ENCODE peak calls at places on chromosomes 12 and 14, in nine cellular contexts. One of them, this sample, is unnamed. For H3K4me1 and H3K36me3, the result is how much of the 10 kb centered on the place peaks cover.

GRCh38 chr14:69612014-69612758 is 790 bp downstream of the SUSD6 start:
- DNase-seq in aorta: peak
- DNase-seq in heart right ventricle: no peak
- DNase-seq in mesendoderm: peak
- DNase-seq in small intestine: peak
- DNase-seq in A673: peak
- DNase-seq in astrocyte: no peak
- DNase-seq in effector memory CD4-positive, alpha-beta T cell: peak
- DNase-seq in GM23248: peak
- DNase-seq in this sample: no peak

GRCh38 chr14:58731465-58732330 is 93.9 kb downstream of the DACT1 start:
- DNase-seq in GM23248: peak
- DNase-seq in aorta: no peak
- DNase-seq in mesendoderm: no peak
- DNase-seq in heart right ventricle: no peak
- DNase-seq in astrocyte: peak
- DNase-seq in A673: peak
- DNase-seq in effector memory CD4-positive, alpha-beta T cell: no peak
- DNase-seq in small intestine: no peak
- DNase-seq in this sample: peak

GRCh38 chr12:127516467-127516866 is 750.5 kb upstream of the TMEM132C start:
- DNase-seq in aorta: no peak
- DNase-seq in small intestine: no peak
- DNase-seq in heart right ventricle: no peak
- DNase-seq in effector memory CD4-positive, alpha-beta T cell: no peak
- DNase-seq in astrocyte: peak
- DNase-seq in GM23248: peak
- DNase-seq in A673: no peak
- DNase-seq in mesendoderm: no peak
- DNase-seq in this sample: no peak

GRCh38 chr12:45989277-45989856 is 1.0 kb downstream of the SCAF11 start:
- DNase-seq in astrocyte: peak
- DNase-seq in small intestine: peak
- DNase-seq in effector memory CD4-positive, alpha-beta T cell: no peak
- DNase-seq in GM23248: peak
- DNase-seq in heart right ventricle: no peak
- DNase-seq in A673: no peak
- DNase-seq in mesendoderm: no peak
- DNase-seq in aorta: no peak
- DNase-seq in this sample: no peak

GRCh38 chr12:41645624-41646023 is 457.5 kb downstream of the PDZRN4 start:
- DNase-seq in mesendoderm: no peak
- DNase-seq in small intestine: no peak
- DNase-seq in aorta: no peak
- DNase-seq in A673: no peak
- DNase-seq in GM23248: no peak
- DNase-seq in astrocyte: no peak
- DNase-seq in effector memory CD4-positive, alpha-beta T cell: no peak
- DNase-seq in heart right ventricle: no peak
- DNase-seq in this sample: no peak

GRCh38 chr12:116406529-116406928 is 129.0 kb upstream of the MED13L start:
- DNase-seq in small intestine: peak
- DNase-seq in GM23248: peak
- DNase-seq in heart right ventricle: peak
- DNase-seq in aorta: peak
- DNase-seq in mesendoderm: peak
- DNase-seq in astrocyte: no peak
- DNase-seq in A673: peak
- DNase-seq in effector memory CD4-positive, alpha-beta T cell: no peak
- DNase-seq in this sample: peak

GRCh38 chr14:71651228-71651627 is 281.0 kb upstream of the RGS6 start:
- DNase-seq in A673: peak
- DNase-seq in effector memory CD4-positive, alpha-beta T cell: no peak
- DNase-seq in mesendoderm: no peak
- DNase-seq in small intestine: no peak
- DNase-seq in astrocyte: peak
- DNase-seq in GM23248: peak
- DNase-seq in heart right ventricle: peak
- DNase-seq in aorta: no peak
- DNase-seq in this sample: no peak

GRCh38 chr14:50311337-50311973 is 574 bp downstream of the L2HGDH start:
- DNase-seq in GM23248: no peak
- DNase-seq in A673: peak
- DNase-seq in astrocyte: no peak
- DNase-seq in aorta: no peak
- DNase-seq in heart right ventricle: no peak
- DNase-seq in mesendoderm: peak
- DNase-seq in small intestine: no peak
- DNase-seq in effector memory CD4-positive, alpha-beta T cell: no peak
- DNase-seq in this sample: peak

GRCh38 chr12:7144414-7145120 is 14.4 kb downstream of the CLSTN3 start:
- DNase-seq in mesendoderm: peak
- DNase-seq in effector memory CD4-positive, alpha-beta T cell: no peak
- DNase-seq in small intestine: peak
- DNase-seq in A673: peak
- DNase-seq in GM23248: peak
- DNase-seq in astrocyte: peak
- DNase-seq in heart right ventricle: no peak
- DNase-seq in aorta: no peak
- DNase-seq in this sample: no peak

GRCh38 chr14:91352696-91353692 is 64.6 kb downstream of the CCDC88C start:
- DNase-seq in GM23248: no peak
- DNase-seq in A673: no peak
- DNase-seq in effector memory CD4-positive, alpha-beta T cell: no peak
- DNase-seq in small intestine: no peak
- DNase-seq in mesendoderm: no peak
- DNase-seq in astrocyte: no peak
- DNase-seq in heart right ventricle: no peak
- DNase-seq in aorta: no peak
- DNase-seq in this sample: no peak

GRCh38 chr12:119592232-119592631 is 1.3 kb upstream of the TMEM233 start:
- DNase-seq in mesendoderm: no peak
- DNase-seq in effector memory CD4-positive, alpha-beta T cell: no peak
- DNase-seq in GM23248: peak
- DNase-seq in heart right ventricle: no peak
- DNase-seq in small intestine: no peak
- DNase-seq in A673: no peak
- DNase-seq in astrocyte: peak
- DNase-seq in aorta: no peak
- DNase-seq in this sample: no peak

GRCh38 chr12:108689314-108690190 is 41.8 kb downstream of the CORO1C start:
- DNase-seq in GM23248: peak
- DNase-seq in mesendoderm: peak
- DNase-seq in aorta: no peak
- DNase-seq in small intestine: no peak
- DNase-seq in astrocyte: peak
- DNase-seq in heart right ventricle: peak
- DNase-seq in effector memory CD4-positive, alpha-beta T cell: peak
- DNase-seq in A673: peak
- DNase-seq in this sample: peak

GRCh38 chr12:108691154-108691994 is 39.9 kb downstream of the CORO1C start:
- DNase-seq in GM23248: peak
- DNase-seq in astrocyte: peak
- DNase-seq in effector memory CD4-positive, alpha-beta T cell: peak
- DNase-seq in small intestine: peak
- DNase-seq in heart right ventricle: peak
- DNase-seq in mesendoderm: peak
- DNase-seq in aorta: peak
- DNase-seq in A673: peak
- DNase-seq in this sample: peak

GRCh38 chr12:108690799-108691153 is 40.5 kb downstream of the CORO1C start:
- DNase-seq in A673: no peak
- DNase-seq in mesendoderm: no peak
- DNase-seq in GM23248: no peak
- DNase-seq in heart right ventricle: no peak
- DNase-seq in astrocyte: no peak
- DNase-seq in effector memory CD4-positive, alpha-beta T cell: no peak
- DNase-seq in aorta: no peak
- DNase-seq in small intestine: no peak
- DNase-seq in this sample: no peak

GRCh38 chr12:108691995-108692808 is 39.1 kb downstream of the CORO1C start:
- DNase-seq in A673: peak
- DNase-seq in aorta: peak
- DNase-seq in GM23248: peak
- DNase-seq in astrocyte: peak
- DNase-seq in heart right ventricle: peak
- DNase-seq in effector memory CD4-positive, alpha-beta T cell: no peak
- DNase-seq in mesendoderm: peak
- DNase-seq in small intestine: no peak
- DNase-seq in this sample: peak

GRCh38 chr12:108690191-108690518 is 41.2 kb downstream of the CORO1C start:
- DNase-seq in A673: no peak
- DNase-seq in GM23248: no peak
- DNase-seq in aorta: no peak
- DNase-seq in effector memory CD4-positive, alpha-beta T cell: no peak
- DNase-seq in small intestine: no peak
- DNase-seq in heart right ventricle: no peak
- DNase-seq in astrocyte: no peak
- DNase-seq in mesendoderm: no peak
- DNase-seq in this sample: no peak
- H3K4me1 ChIP-seq in A673: half or more
- H3K4me1 ChIP-seq in GM23248: half or more
- H3K4me1 ChIP-seq in aorta: under half
- H3K4me1 ChIP-seq in effector memory CD4-positive, alpha-beta T cell: under half
- H3K4me1 ChIP-seq in small intestine: under half
- H3K4me1 ChIP-seq in heart right ventricle: half or more
- H3K4me1 ChIP-seq in astrocyte: half or more
- H3K4me1 ChIP-seq in mesendoderm: under half
- H3K4me1 ChIP-seq in this sample: under half

DNA sequence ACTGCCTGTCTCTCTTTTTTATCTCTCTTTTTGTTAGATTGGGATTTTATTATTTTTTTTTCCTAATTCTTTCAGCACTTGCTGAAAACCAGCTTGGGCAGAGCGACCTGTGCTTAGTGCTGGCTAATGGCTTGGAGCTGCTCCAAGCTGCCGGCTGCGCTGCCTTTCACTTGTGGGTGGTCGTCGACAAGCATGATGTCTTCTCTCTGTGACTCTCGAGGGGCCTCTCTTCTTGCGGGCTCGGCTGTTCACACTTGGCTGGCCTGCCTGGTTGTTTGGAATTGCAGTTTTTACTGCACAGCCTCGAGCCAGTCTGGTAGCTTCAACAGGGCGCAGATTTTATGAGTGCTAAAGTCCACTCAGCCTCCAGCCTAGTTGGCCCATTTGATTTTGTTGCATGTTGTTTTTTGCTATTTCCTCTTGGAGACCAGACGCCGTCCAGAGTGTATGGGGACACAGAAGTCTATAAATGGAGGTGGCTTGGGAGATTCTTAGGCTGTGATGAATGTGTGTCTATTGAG is 18.6 kb downstream of the TPCN1 start:
- DNase-seq in aorta: peak
- DNase-seq in astrocyte: no peak
- DNase-seq in A673: no peak
- DNase-seq in GM23248: no peak
- DNase-seq in heart right ventricle: no peak
- DNase-seq in small intestine: peak
- DNase-seq in effector memory CD4-positive, alpha-beta T cell: no peak
- DNase-seq in mesendoderm: no peak
- DNase-seq in this sample: peak
- H3K4me3 ChIP-seq in aorta: no peak
- H3K4me3 ChIP-seq in astrocyte: no peak
- H3K4me3 ChIP-seq in A673: no peak
- H3K4me3 ChIP-seq in GM23248: no peak
- H3K4me3 ChIP-seq in heart right ventricle: no peak
- H3K4me3 ChIP-seq in small intestine: no peak
- H3K4me3 ChIP-seq in effector memory CD4-positive, alpha-beta T cell: no peak
- H3K4me3 ChIP-seq in mesendoderm: no peak
- H3K4me3 ChIP-seq in this sample: no peak

DNA sequence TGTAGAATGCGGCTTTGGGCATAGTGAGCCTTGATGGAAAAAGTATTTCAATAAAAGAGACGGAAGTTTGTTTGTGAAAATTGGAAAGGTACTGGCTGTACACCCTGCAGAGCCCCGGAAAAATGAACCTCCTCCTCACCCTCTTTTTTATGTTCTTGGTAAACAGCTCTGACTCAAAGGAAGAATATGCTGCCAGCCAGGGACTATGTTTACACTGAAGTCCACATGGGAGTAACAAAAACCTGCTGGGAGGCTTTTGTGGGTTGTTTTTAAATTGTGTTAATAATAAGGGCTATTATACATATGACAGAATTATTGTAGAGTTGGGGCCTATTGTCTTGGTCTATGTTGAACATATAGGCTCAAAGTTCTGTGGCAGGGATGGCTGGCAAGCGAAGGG is 70.7 kb downstream of the TTC8 start:
- DNase-seq in A673: no peak
- DNase-seq in aorta: no peak
- DNase-seq in mesendoderm: no peak
- DNase-seq in heart right ventricle: no peak
- DNase-seq in small intestine: no peak
- DNase-seq in astrocyte: peak
- DNase-seq in GM23248: peak
- DNase-seq in effector memory CD4-positive, alpha-beta T cell: no peak
- DNase-seq in this sample: no peak
- H3K36me3 ChIP-seq in A673: under half
- H3K36me3 ChIP-seq in aorta: under half
- H3K36me3 ChIP-seq in mesendoderm: under half
- H3K36me3 ChIP-seq in heart right ventricle: under half
- H3K36me3 ChIP-seq in small intestine: under half
- H3K36me3 ChIP-seq in astrocyte: under half
- H3K36me3 ChIP-seq in GM23248: under half
- H3K36me3 ChIP-seq in effector memory CD4-positive, alpha-beta T cell: under half
- H3K36me3 ChIP-seq in this sample: under half

GRCh38 chr12:2266666-2267623 is 214.2 kb downstream of the CACNA1C start:
- DNase-seq in astrocyte: no peak
- DNase-seq in small intestine: peak
- DNase-seq in aorta: no peak
- DNase-seq in A673: no peak
- DNase-seq in heart right ventricle: no peak
- DNase-seq in GM23248: no peak
- DNase-seq in mesendoderm: no peak
- DNase-seq in effector memory CD4-positive, alpha-beta T cell: no peak
- DNase-seq in this sample: no peak

GRCh38 chr12:2265461-2266167 is 212.8 kb downstream of the CACNA1C start:
- DNase-seq in small intestine: no peak
- DNase-seq in effector memory CD4-positive, alpha-beta T cell: no peak
- DNase-seq in heart right ventricle: no peak
- DNase-seq in A673: no peak
- DNase-seq in aorta: no peak
- DNase-seq in astrocyte: peak
- DNase-seq in mesendoderm: no peak
- DNase-seq in GM23248: peak
- DNase-seq in this sample: no peak

GRCh38 chr12:2270846-2271245 is 218.1 kb downstream of the CACNA1C start:
- DNase-seq in effector memory CD4-positive, alpha-beta T cell: no peak
- DNase-seq in heart right ventricle: no peak
- DNase-seq in mesendoderm: no peak
- DNase-seq in small intestine: no peak
- DNase-seq in A673: no peak
- DNase-seq in astrocyte: no peak
- DNase-seq in aorta: no peak
- DNase-seq in GM23248: no peak
- DNase-seq in this sample: no peak

GRCh38 chr12:2268478-2269286 is 215.9 kb downstream of the CACNA1C start:
- DNase-seq in GM23248: peak
- DNase-seq in effector memory CD4-positive, alpha-beta T cell: no peak
- DNase-seq in heart right ventricle: no peak
- DNase-seq in small intestine: no peak
- DNase-seq in A673: no peak
- DNase-seq in mesendoderm: peak
- DNase-seq in aorta: peak
- DNase-seq in astrocyte: peak
- DNase-seq in this sample: no peak

GRCh38 chr12:2267624-2268477 is 215.1 kb downstream of the CACNA1C start:
- DNase-seq in aorta: peak
- DNase-seq in heart right ventricle: no peak
- DNase-seq in small intestine: no peak
- DNase-seq in effector memory CD4-positive, alpha-beta T cell: no peak
- DNase-seq in astrocyte: peak
- DNase-seq in mesendoderm: peak
- DNase-seq in GM23248: peak
- DNase-seq in A673: no peak
- DNase-seq in this sample: no peak
- H3K4me1 ChIP-seq in aorta: under half
- H3K4me1 ChIP-seq in heart right ventricle: half or more
- H3K4me1 ChIP-seq in small intestine: under half
- H3K4me1 ChIP-seq in effector memory CD4-positive, alpha-beta T cell: under half
- H3K4me1 ChIP-seq in astrocyte: half or more
- H3K4me1 ChIP-seq in mesendoderm: under half
- H3K4me1 ChIP-seq in GM23248: half or more
- H3K4me1 ChIP-seq in A673: under half
- H3K4me1 ChIP-seq in this sample: under half

This sample was measured in SJCRH30.